ENCODE peak calls at places on chromosomes 3 and 15, in five cellular contexts. N, S, M, H and A are unnamed samples.

GRCh38 chr15:58474741-58475323 is 43.0 kb downstream of the LIPC start:
- DNase-seq in S (peak; percentile 95), M (no peak), H (no peak), N (no peak), A (no peak)

GRCh38 chr3:102225407-102226132 is 209.2 kb upstream of the ZPLD1 start:
- DNase-seq in H (no peak), S (peak; percentile 70), N (no peak), M (no peak), A (peak; percentile 40)

GRCh38 chr3:14297784-14298236 is 104.6 kb upstream of the SLC6A6 start:
- DNase-seq in M (peak; percentile 85), H (no peak), S (no peak), N (no peak), A (no peak)

GRCh38 chr3:9399746-9400145 is 2.3 kb downstream of the SETD5 start:
- DNase-seq in M (peak; percentile 66), S (peak; percentile 98), N (peak; percentile 2), H (no peak), A (peak; percentile 44)

GRCh38 chr3:177764377-177764912 is 567.2 kb upstream of the TBL1XR1 start:
- DNase-seq in M (no peak), S (peak; percentile 34), H (no peak), N (no peak), A (no peak)

GRCh38 chr15:92801774-92802464 is 98.2 kb upstream of the CHD2 start:
- DNase-seq in N (no peak), S (peak; percentile 93), M (no peak), H (no peak), A (no peak)

GRCh38 chr15:38905634-38906033 is 341.0 kb upstream of the RASGRP1 start:
- DNase-seq in S (no peak), N (no peak), H (no peak), M (no peak), A (no peak)

GRCh38 chr3:30227571-30228301 is 378.7 kb upstream of the TGFBR2 start:
- DNase-seq in N (no peak), H (no peak), M (no peak), S (peak; percentile 84), A (peak; percentile 33)

GRCh38 chr3:41202834-41203345 is 3.6 kb downstream of the CTNNB1 start:
- DNase-seq in N (no peak), M (no peak), H (no peak), S (peak; percentile 71), A (no peak)

GRCh38 chr15:43318990-43319771 is 11.2 kb downstream of the LCMT2 start:
- DNase-seq in H (no peak), S (no peak), M (no peak), N (no peak), A (no peak)

GRCh38 chr3:123064506-123064905 is 2.3 kb upstream of the PDIA5 start:
- DNase-seq in M (no peak), N (no peak), S (no peak), H (no peak), A (no peak)

GRCh38 chr15:66099950-66100671 is 153.4 kb downstream of the MEGF11 start:
- DNase-seq in M (no peak), S (no peak), N (no peak), H (no peak), A (no peak)

GRCh38 chr15:40844543-40844981 is 714 bp downstream of the SPINT1 start:
- DNase-seq in H (peak; percentile 63), M (no peak), S (no peak), N (no peak), A (no peak)

GRCh38 chr3:127994011-127994410 is 58.2 kb upstream of the SEC61A1 start:
- DNase-seq in M (no peak), S (no peak), H (no peak), N (no peak), A (no peak)

GRCh38 chr3:102235679-102236078 is 199.1 kb upstream of the ZPLD1 start:
- DNase-seq in H (no peak), S (peak; percentile 49), M (no peak), N (no peak), A (no peak)

GRCh38 chr3:143674100-143674968 is 173.9 kb downstream of the SLC9A9 start:
- DNase-seq in M (peak; percentile 48), N (no peak), S (peak; percentile 86), H (peak; percentile 34), A (no peak)

GRCh38 chr15:52331490-52332240 is 36.1 kb upstream of the MYO5C start:
- DNase-seq in M (peak; percentile 24), S (peak; percentile 46), H (peak; percentile 61), N (no peak), A (peak; percentile 50)

GRCh38 chr15:29569533-29570092 is 252.7 kb downstream of the TJP1 start:
- DNase-seq in S (no peak), M (no peak), N (no peak), H (no peak), A (no peak)

GRCh38 chr15:38562278-38562677 is 2.3 kb downstream of the RASGRP1 start:
- DNase-seq in M (no peak), N (no peak), S (no peak), H (no peak), A (no peak)